ENCODE peak calls at places on chromosome 18, in five cellular contexts. Q, U, R, L and I are unnamed samples.

GRCh38 chr18:78127041-78127440 is 852.6 kb upstream of the SALL3 start:
- DNase-seq in Q (no peak), U (no peak), R (no peak), L (peak; percentile 42), I (no peak)

GRCh38 chr18:53780666-53781065 is 443.8 kb downstream of the MBD2 start:
- DNase-seq in Q (no peak), U (no peak), R (no peak), L (no peak), I (no peak)

GRCh38 chr18:44325903-44326650 is 354.6 kb upstream of the SETBP1 start:
- DNase-seq in Q (peak; percentile 61), U (peak; percentile 84), R (no peak), L (no peak), I (peak; percentile 32)

GRCh38 chr18:34576622-34577021 is 133.5 kb upstream of the DTNA start:
- DNase-seq in Q (no peak), U (no peak), R (no peak), L (no peak), I (no peak)

GRCh38 chr18:25350561-25351201 is 1.3 kb downstream of the ZNF521 start:
- DNase-seq in Q (no peak), U (peak; percentile 22), R (peak; percentile 60), L (peak; percentile 70), I (peak; percentile 88)

GRCh38 chr18:38047820-38048219 is 482.2 kb upstream of the CELF4 start:
- DNase-seq in Q (no peak), U (no peak), R (no peak), L (no peak), I (no peak)

GRCh38 chr18:59697236-59697932 is at the start of gene CCBE1:
- DNase-seq in Q (no peak), U (peak; percentile 83), R (peak; percentile 80), L (peak; percentile 89), I (peak; percentile 93)

GRCh38 chr18:26549486-26550435 is 1.4 kb upstream of the KCTD1 start:
- DNase-seq in Q (peak; percentile 57), U (peak; percentile 65), R (peak; percentile 68), L (peak; percentile 91), I (peak; percentile 72)

GRCh38 chr18:6547476-6547875 is 132.8 kb upstream of the L3MBTL4 start:
- DNase-seq in Q (no peak), U (no peak), R (no peak), L (no peak), I (no peak)

GRCh38 chr18:6537468-6537867 is 122.8 kb upstream of the L3MBTL4 start:
- DNase-seq in Q (no peak), U (no peak), R (no peak), L (no peak), I (no peak)

GRCh38 chr18:6542296-6542695 is 127.6 kb upstream of the L3MBTL4 start:
- DNase-seq in Q (no peak), U (no peak), R (no peak), L (no peak), I (no peak)

GRCh38 chr18:6546229-6546628 is 131.5 kb upstream of the L3MBTL4 start:
- DNase-seq in Q (no peak), U (no peak), R (no peak), L (no peak), I (no peak)

GRCh38 chr18:6543330-6543908 is 128.7 kb upstream of the L3MBTL4 start:
- DNase-seq in Q (no peak), U (peak; percentile 57), R (no peak), L (no peak), I (peak; percentile 62)
- TF ChIP-seq CTCF in Q (peak; percentile 58), U (peak; percentile 45), R (peak; percentile 62), L (peak; percentile 47), I (peak; percentile 44)

GRCh38 chr18:31098878-31099277 is 3.3 kb downstream of the DSC2 start:
- DNase-seq in Q (no peak), U (no peak), R (no peak), L (no peak), I (no peak)

GRCh38 chr18:31097666-31098065 is 4.6 kb downstream of the DSC2 start:
- DNase-seq in Q (no peak), U (no peak), R (no peak), L (no peak), I (no peak)

GRCh38 chr18:31101148-31102019 is 837 bp downstream of the DSC2 start:
- DNase-seq in Q (no peak), U (no peak), R (peak; percentile 82), L (peak; percentile 89), I (no peak)

GRCh38 chr18:31100598-31101147 is 1.5 kb downstream of the DSC2 start:
- DNase-seq in Q (no peak), U (no peak), R (peak; percentile 11), L (no peak), I (no peak)

DNA sequence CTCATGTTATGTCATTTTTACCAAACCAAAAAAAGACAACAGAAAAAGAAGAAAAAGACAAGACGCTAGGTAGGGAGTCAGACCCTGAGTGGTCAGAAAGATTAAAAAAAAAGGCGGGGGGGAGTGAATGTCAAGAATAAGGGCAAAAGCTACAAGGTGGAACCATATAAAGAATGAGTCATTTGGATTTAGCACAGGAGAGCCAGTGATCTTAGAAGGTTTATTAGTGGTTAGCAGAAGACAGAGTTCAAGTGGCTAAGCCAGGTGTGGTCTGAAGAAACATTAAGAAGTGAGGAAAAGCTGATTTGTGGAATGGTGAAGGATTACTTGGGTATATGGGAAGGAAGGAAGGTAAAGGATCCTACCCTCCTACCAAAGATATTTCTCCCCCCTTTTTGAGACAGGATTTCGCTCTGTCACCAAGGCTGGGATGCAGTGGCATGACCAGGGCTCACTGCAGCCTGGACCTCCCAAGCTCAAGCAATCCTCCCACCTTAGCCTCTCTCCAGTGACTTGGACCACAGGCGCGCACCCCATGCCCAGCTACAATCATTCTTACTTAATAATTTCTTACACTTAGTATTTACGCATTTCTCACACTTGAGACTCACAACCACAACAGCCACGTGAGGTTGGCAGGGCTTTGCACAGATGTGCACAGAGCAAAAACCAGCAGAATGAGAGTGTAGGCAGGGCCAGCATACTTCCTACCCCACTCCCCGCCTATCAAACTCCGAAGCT is 2.6 kb downstream of the DSC2 start:
- DNase-seq in Q (no peak), U (no peak), R (no peak), L (peak; percentile 48), I (no peak)
- H3K4me3 ChIP-seq in Q (no peak overlapping the region), U (no peak overlapping the region), R (peak overlapping the region; percentile 62), L (peak overlapping the region; percentile 71), I (no peak overlapping the region)

GRCh38 chr18:48948112-48949050 is 2.4 kb downstream of the SMAD7 start:
- DNase-seq in Q (peak; percentile 60), U (peak; percentile 65), R (peak; percentile 61), L (peak; percentile 88), I (peak; percentile 71)
- TF ChIP-seq CTCF in Q (no peak), U (no peak), R (peak; percentile 9), L (no peak), I (no peak)

DNA sequence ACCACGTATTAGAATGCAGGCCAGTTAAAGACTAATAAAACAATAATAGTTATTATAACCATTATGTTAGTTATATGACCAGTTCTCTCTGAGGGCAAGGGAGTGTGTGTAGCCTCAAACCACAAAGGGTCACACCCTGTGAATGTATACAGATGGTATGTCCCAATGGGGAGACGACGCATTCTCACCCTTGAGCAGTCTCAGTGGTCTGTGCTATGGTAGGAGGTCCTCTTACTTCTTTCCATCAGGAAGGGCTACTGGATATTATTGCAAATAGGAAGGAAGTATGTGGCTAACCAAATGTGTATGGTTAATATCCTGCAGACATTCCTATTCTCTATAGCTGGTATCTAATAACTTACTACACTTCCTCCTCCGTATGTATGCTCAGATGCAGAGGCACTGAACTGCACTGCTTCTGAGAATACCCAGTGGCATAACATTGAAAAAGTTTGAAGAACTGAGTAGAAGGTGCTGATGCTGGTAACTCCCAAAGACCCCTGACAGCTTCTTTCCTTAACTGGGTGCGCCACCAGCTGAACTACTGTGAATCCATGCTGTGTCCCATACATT is 306.7 kb upstream of the CCDC68 start:
- DNase-seq in Q (no peak), U (peak; percentile 83), R (no peak), L (no peak), I (peak; percentile 86)
- H3K4me3 ChIP-seq in Q (no peak overlapping the region), U (no peak overlapping the region), R (no peak overlapping the region), L (no peak overlapping the region), I (no peak overlapping the region)

DNA sequence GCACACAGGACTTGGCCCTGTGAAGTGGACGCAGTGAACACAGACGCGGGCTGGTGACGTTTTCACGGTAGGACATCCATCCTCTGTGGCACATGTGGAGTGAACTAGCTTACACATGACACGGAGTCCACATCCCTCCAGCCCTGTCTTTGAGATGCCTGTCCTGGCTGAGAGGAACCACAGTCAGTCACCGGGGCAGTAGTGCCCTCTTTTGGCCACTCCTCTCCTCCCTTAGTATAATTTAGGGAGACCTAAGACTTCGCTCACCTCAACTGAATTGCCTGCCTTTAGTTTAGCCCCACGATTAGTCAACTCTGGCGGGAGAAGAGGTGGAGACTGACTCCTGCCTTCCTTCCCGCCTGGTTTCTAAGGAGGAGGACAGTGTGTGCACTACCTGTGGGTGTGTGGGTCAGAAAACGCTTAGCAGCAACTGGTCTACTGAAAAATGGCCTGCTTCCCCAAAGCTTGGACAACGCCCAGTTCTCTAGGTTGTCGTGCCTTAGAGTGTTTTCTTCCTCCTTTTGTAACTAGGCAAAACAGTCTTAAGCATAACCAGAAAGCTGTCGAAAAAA is 70.6 kb downstream of the MBP start:
- DNase-seq in Q (peak; percentile 55), U (no peak), R (no peak), L (no peak), I (no peak)
- TF ChIP-seq CTCF in Q (peak; percentile 40), U (no peak), R (peak; percentile 22), L (no peak), I (no peak)

GRCh38 chr18:47263197-47263827 is 11.9 kb upstream of the SKOR2 start:
- DNase-seq in Q (no peak), U (peak; percentile 19), R (no peak), L (no peak), I (no peak)
- H3K4me3 ChIP-seq in Q (no peak overlapping the region), U (no peak overlapping the region), R (peak overlapping the region; percentile 2), L (no peak overlapping the region), I (peak overlapping the region; percentile 37)

DNA sequence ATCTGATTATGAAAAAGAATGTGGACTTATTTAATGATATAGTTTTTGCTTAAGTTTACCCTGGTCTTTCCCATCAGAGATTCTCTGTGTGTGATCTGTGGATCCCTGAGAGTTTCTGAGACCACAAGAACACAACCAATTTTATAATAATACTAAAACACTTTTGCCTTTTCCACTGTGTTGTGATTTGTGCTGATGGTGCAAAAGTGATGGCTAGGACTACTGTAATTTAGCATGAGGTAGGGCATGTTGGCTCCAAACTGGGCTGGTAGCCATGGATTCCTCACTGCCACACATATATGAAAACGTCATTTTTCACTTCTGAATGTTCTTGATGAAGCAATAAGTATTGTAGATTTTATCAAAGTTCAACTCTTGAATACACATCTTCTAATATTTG is 15.2 kb upstream of the SERPINB3 start:
- DNase-seq in Q (no peak), U (no peak), R (no peak), L (no peak), I (no peak)
- TF ChIP-seq CTCF in Q (no peak), U (no peak), R (no peak), L (no peak), I (no peak)